ENCODE peak calls at places on chromosome 6, in eight cellular contexts. One of them, this sample, is unnamed.

GRCh38 chr6:160992323-160993314 is 1.1 kb downstream of the MAP3K4 start:
- DNase-seq in NCI-H1417: peak
- DNase-seq in stimulated activated naive CD8-positive, alpha-beta T cell treated with anti-CD3 and anti-CD28 coated beads, Interleukin-15, Interleukin-2, amounts not matched to agents 100 U/mL and 50 U/mL, for 24 hours: peak
- DNase-seq in stimulated activated CD4-positive, alpha-beta T cell treated with anti-CD3 and anti-CD28 coated beads, TNF-alpha, amount 100 ng/mL, for 1 hour: no peak
- DNase-seq in GM12865: peak
- DNase-seq in lower leg skin: no peak
- DNase-seq in uterus: peak
- DNase-seq in OCI-LY7: peak
- DNase-seq in this sample: peak

GRCh38 chr6:123777554-123777953 is 26.1 kb upstream of the NKAIN2 start:
- DNase-seq in lower leg skin: no peak
- DNase-seq in OCI-LY7: no peak
- DNase-seq in NCI-H1417: peak
- DNase-seq in uterus: no peak
- DNase-seq in stimulated activated CD4-positive, alpha-beta T cell treated with anti-CD3 and anti-CD28 coated beads, TNF-alpha, amount 100 ng/mL, for 1 hour: no peak
- DNase-seq in GM12865: no peak
- DNase-seq in stimulated activated naive CD8-positive, alpha-beta T cell treated with anti-CD3 and anti-CD28 coated beads, Interleukin-15, Interleukin-2, amounts not matched to agents 100 U/mL and 50 U/mL, for 24 hours: no peak
- DNase-seq in this sample: peak

GRCh38 chr6:105810105-105810921 is 275.8 kb upstream of the PRDM1 start:
- DNase-seq in stimulated activated naive CD8-positive, alpha-beta T cell treated with anti-CD3 and anti-CD28 coated beads, Interleukin-15, Interleukin-2, amounts not matched to agents 100 U/mL and 50 U/mL, for 24 hours: peak
- DNase-seq in GM12865: peak
- DNase-seq in uterus: peak
- DNase-seq in NCI-H1417: no peak
- DNase-seq in lower leg skin: no peak
- DNase-seq in OCI-LY7: no peak
- DNase-seq in stimulated activated CD4-positive, alpha-beta T cell treated with anti-CD3 and anti-CD28 coated beads, TNF-alpha, amount 100 ng/mL, for 1 hour: no peak
- DNase-seq in this sample: peak

GRCh38 chr6:32637219-32637880 is at the start of gene HLA-DQA1:
- DNase-seq in GM12865: peak
- DNase-seq in OCI-LY7: peak
- DNase-seq in lower leg skin: no peak
- DNase-seq in stimulated activated naive CD8-positive, alpha-beta T cell treated with anti-CD3 and anti-CD28 coated beads, Interleukin-15, Interleukin-2, amounts not matched to agents 100 U/mL and 50 U/mL, for 24 hours: no peak
- DNase-seq in NCI-H1417: no peak
- DNase-seq in stimulated activated CD4-positive, alpha-beta T cell treated with anti-CD3 and anti-CD28 coated beads, TNF-alpha, amount 100 ng/mL, for 1 hour: no peak
- DNase-seq in uterus: no peak
- DNase-seq in this sample: no peak

GRCh38 chr6:113847435-113847834 is 9.7 kb upstream of the MARCKS start:
- DNase-seq in stimulated activated naive CD8-positive, alpha-beta T cell treated with anti-CD3 and anti-CD28 coated beads, Interleukin-15, Interleukin-2, amounts not matched to agents 100 U/mL and 50 U/mL, for 24 hours: no peak
- DNase-seq in lower leg skin: no peak
- DNase-seq in NCI-H1417: no peak
- DNase-seq in stimulated activated CD4-positive, alpha-beta T cell treated with anti-CD3 and anti-CD28 coated beads, TNF-alpha, amount 100 ng/mL, for 1 hour: no peak
- DNase-seq in OCI-LY7: no peak
- DNase-seq in GM12865: no peak
- DNase-seq in uterus: no peak
- DNase-seq in this sample: no peak

GRCh38 chr6:168260385-168260987 is 59.1 kb downstream of the DACT2 start:
- DNase-seq in OCI-LY7: no peak
- DNase-seq in uterus: no peak
- DNase-seq in lower leg skin: peak
- DNase-seq in stimulated activated naive CD8-positive, alpha-beta T cell treated with anti-CD3 and anti-CD28 coated beads, Interleukin-15, Interleukin-2, amounts not matched to agents 100 U/mL and 50 U/mL, for 24 hours: no peak
- DNase-seq in GM12865: no peak
- DNase-seq in stimulated activated CD4-positive, alpha-beta T cell treated with anti-CD3 and anti-CD28 coated beads, TNF-alpha, amount 100 ng/mL, for 1 hour: no peak
- DNase-seq in NCI-H1417: no peak
- DNase-seq in this sample: no peak

GRCh38 chr6:4573958-4574481 is 202.2 kb upstream of the CDYL start:
- DNase-seq in stimulated activated naive CD8-positive, alpha-beta T cell treated with anti-CD3 and anti-CD28 coated beads, Interleukin-15, Interleukin-2, amounts not matched to agents 100 U/mL and 50 U/mL, for 24 hours: no peak
- DNase-seq in NCI-H1417: no peak
- DNase-seq in OCI-LY7: no peak
- DNase-seq in stimulated activated CD4-positive, alpha-beta T cell treated with anti-CD3 and anti-CD28 coated beads, TNF-alpha, amount 100 ng/mL, for 1 hour: no peak
- DNase-seq in uterus: no peak
- DNase-seq in GM12865: no peak
- DNase-seq in lower leg skin: peak
- DNase-seq in this sample: no peak

GRCh38 chr6:148364056-148364844 is 21.6 kb downstream of the SASH1 start:
- DNase-seq in stimulated activated CD4-positive, alpha-beta T cell treated with anti-CD3 and anti-CD28 coated beads, TNF-alpha, amount 100 ng/mL, for 1 hour: no peak
- DNase-seq in stimulated activated naive CD8-positive, alpha-beta T cell treated with anti-CD3 and anti-CD28 coated beads, Interleukin-15, Interleukin-2, amounts not matched to agents 100 U/mL and 50 U/mL, for 24 hours: no peak
- DNase-seq in lower leg skin: no peak
- DNase-seq in OCI-LY7: no peak
- DNase-seq in NCI-H1417: no peak
- DNase-seq in uterus: no peak
- DNase-seq in GM12865: no peak
- DNase-seq in this sample: no peak

GRCh38 chr6:101876431-101876830 is 482.9 kb downstream of the GRIK2 start:
- DNase-seq in NCI-H1417: peak
- DNase-seq in stimulated activated CD4-positive, alpha-beta T cell treated with anti-CD3 and anti-CD28 coated beads, TNF-alpha, amount 100 ng/mL, for 1 hour: no peak
- DNase-seq in OCI-LY7: no peak
- DNase-seq in GM12865: no peak
- DNase-seq in stimulated activated naive CD8-positive, alpha-beta T cell treated with anti-CD3 and anti-CD28 coated beads, Interleukin-15, Interleukin-2, amounts not matched to agents 100 U/mL and 50 U/mL, for 24 hours: no peak
- DNase-seq in uterus: no peak
- DNase-seq in lower leg skin: no peak
- DNase-seq in this sample: no peak

GRCh38 chr6:105793132-105793531 is 293.0 kb upstream of the PRDM1 start:
- DNase-seq in stimulated activated naive CD8-positive, alpha-beta T cell treated with anti-CD3 and anti-CD28 coated beads, Interleukin-15, Interleukin-2, amounts not matched to agents 100 U/mL and 50 U/mL, for 24 hours: no peak
- DNase-seq in OCI-LY7: peak
- DNase-seq in GM12865: peak
- DNase-seq in uterus: no peak
- DNase-seq in lower leg skin: no peak
- DNase-seq in NCI-H1417: peak
- DNase-seq in stimulated activated CD4-positive, alpha-beta T cell treated with anti-CD3 and anti-CD28 coated beads, TNF-alpha, amount 100 ng/mL, for 1 hour: no peak
- DNase-seq in this sample: no peak

GRCh38 chr6:40474937-40475336 is 112.2 kb downstream of the LRFN2 start:
- DNase-seq in uterus: no peak
- DNase-seq in lower leg skin: no peak
- DNase-seq in OCI-LY7: no peak
- DNase-seq in stimulated activated naive CD8-positive, alpha-beta T cell treated with anti-CD3 and anti-CD28 coated beads, Interleukin-15, Interleukin-2, amounts not matched to agents 100 U/mL and 50 U/mL, for 24 hours: no peak
- DNase-seq in NCI-H1417: no peak
- DNase-seq in GM12865: no peak
- DNase-seq in stimulated activated CD4-positive, alpha-beta T cell treated with anti-CD3 and anti-CD28 coated beads, TNF-alpha, amount 100 ng/mL, for 1 hour: no peak
- DNase-seq in this sample: no peak

GRCh38 chr6:2999005-2999620 is 581 bp upstream of the NQO2 start:
- DNase-seq in OCI-LY7: peak
- DNase-seq in uterus: no peak
- DNase-seq in lower leg skin: peak
- DNase-seq in NCI-H1417: peak
- DNase-seq in GM12865: peak
- DNase-seq in stimulated activated CD4-positive, alpha-beta T cell treated with anti-CD3 and anti-CD28 coated beads, TNF-alpha, amount 100 ng/mL, for 1 hour: no peak
- DNase-seq in stimulated activated naive CD8-positive, alpha-beta T cell treated with anti-CD3 and anti-CD28 coated beads, Interleukin-15, Interleukin-2, amounts not matched to agents 100 U/mL and 50 U/mL, for 24 hours: peak
- DNase-seq in this sample: no peak

GRCh38 chr6:56268266-56268665 is 20.9 kb upstream of the COL21A1 start:
- DNase-seq in OCI-LY7: no peak
- DNase-seq in uterus: no peak
- DNase-seq in NCI-H1417: no peak
- DNase-seq in stimulated activated CD4-positive, alpha-beta T cell treated with anti-CD3 and anti-CD28 coated beads, TNF-alpha, amount 100 ng/mL, for 1 hour: no peak
- DNase-seq in lower leg skin: no peak
- DNase-seq in GM12865: no peak
- DNase-seq in stimulated activated naive CD8-positive, alpha-beta T cell treated with anti-CD3 and anti-CD28 coated beads, Interleukin-15, Interleukin-2, amounts not matched to agents 100 U/mL and 50 U/mL, for 24 hours: no peak
- DNase-seq in this sample: no peak

GRCh38 chr6:51526049-51526448 is 561.4 kb downstream of the PKHD1 start:
- DNase-seq in uterus: no peak
- DNase-seq in GM12865: no peak
- DNase-seq in NCI-H1417: no peak
- DNase-seq in stimulated activated CD4-positive, alpha-beta T cell treated with anti-CD3 and anti-CD28 coated beads, TNF-alpha, amount 100 ng/mL, for 1 hour: no peak
- DNase-seq in OCI-LY7: no peak
- DNase-seq in stimulated activated naive CD8-positive, alpha-beta T cell treated with anti-CD3 and anti-CD28 coated beads, Interleukin-15, Interleukin-2, amounts not matched to agents 100 U/mL and 50 U/mL, for 24 hours: no peak
- DNase-seq in lower leg skin: no peak
- DNase-seq in this sample: no peak

GRCh38 chr6:40359808-40360207 is 227.4 kb downstream of the LRFN2 start:
- DNase-seq in uterus: no peak
- DNase-seq in stimulated activated CD4-positive, alpha-beta T cell treated with anti-CD3 and anti-CD28 coated beads, TNF-alpha, amount 100 ng/mL, for 1 hour: no peak
- DNase-seq in stimulated activated naive CD8-positive, alpha-beta T cell treated with anti-CD3 and anti-CD28 coated beads, Interleukin-15, Interleukin-2, amounts not matched to agents 100 U/mL and 50 U/mL, for 24 hours: no peak
- DNase-seq in OCI-LY7: no peak
- DNase-seq in NCI-H1417: peak
- DNase-seq in GM12865: no peak
- DNase-seq in lower leg skin: peak
- DNase-seq in this sample: peak

GRCh38 chr6:42507195-42507594 is 55.5 kb upstream of the TRERF1 start:
- DNase-seq in lower leg skin: no peak
- DNase-seq in OCI-LY7: no peak
- DNase-seq in NCI-H1417: no peak
- DNase-seq in stimulated activated naive CD8-positive, alpha-beta T cell treated with anti-CD3 and anti-CD28 coated beads, Interleukin-15, Interleukin-2, amounts not matched to agents 100 U/mL and 50 U/mL, for 24 hours: no peak
- DNase-seq in GM12865: peak
- DNase-seq in uterus: no peak
- DNase-seq in stimulated activated CD4-positive, alpha-beta T cell treated with anti-CD3 and anti-CD28 coated beads, TNF-alpha, amount 100 ng/mL, for 1 hour: no peak
- DNase-seq in this sample: no peak

GRCh38 chr6:160952633-160953281 is 38.8 kb upstream of the MAP3K4 start:
- DNase-seq in lower leg skin: no peak
- DNase-seq in GM12865: no peak
- DNase-seq in NCI-H1417: no peak
- DNase-seq in stimulated activated naive CD8-positive, alpha-beta T cell treated with anti-CD3 and anti-CD28 coated beads, Interleukin-15, Interleukin-2, amounts not matched to agents 100 U/mL and 50 U/mL, for 24 hours: no peak
- DNase-seq in stimulated activated CD4-positive, alpha-beta T cell treated with anti-CD3 and anti-CD28 coated beads, TNF-alpha, amount 100 ng/mL, for 1 hour: no peak
- DNase-seq in uterus: no peak
- DNase-seq in OCI-LY7: no peak
- DNase-seq in this sample: no peak

GRCh38 chr6:111573118-111573883 is 32.4 kb downstream of the TRAF3IP2 start:
- DNase-seq in stimulated activated naive CD8-positive, alpha-beta T cell treated with anti-CD3 and anti-CD28 coated beads, Interleukin-15, Interleukin-2, amounts not matched to agents 100 U/mL and 50 U/mL, for 24 hours: no peak
- DNase-seq in stimulated activated CD4-positive, alpha-beta T cell treated with anti-CD3 and anti-CD28 coated beads, TNF-alpha, amount 100 ng/mL, for 1 hour: no peak
- DNase-seq in lower leg skin: no peak
- DNase-seq in uterus: no peak
- DNase-seq in NCI-H1417: no peak
- DNase-seq in OCI-LY7: no peak
- DNase-seq in GM12865: no peak
- DNase-seq in this sample: peak

GRCh38 chr6:26594730-26595632 is 1.8 kb upstream of the ABT1 start:
- DNase-seq in uterus: peak
- DNase-seq in GM12865: peak
- DNase-seq in stimulated activated CD4-positive, alpha-beta T cell treated with anti-CD3 and anti-CD28 coated beads, TNF-alpha, amount 100 ng/mL, for 1 hour: no peak
- DNase-seq in NCI-H1417: peak
- DNase-seq in lower leg skin: no peak
- DNase-seq in OCI-LY7: no peak
- DNase-seq in stimulated activated naive CD8-positive, alpha-beta T cell treated with anti-CD3 and anti-CD28 coated beads, Interleukin-15, Interleukin-2, amounts not matched to agents 100 U/mL and 50 U/mL, for 24 hours: peak
- DNase-seq in this sample: peak

This sample was measured in NCI-H2171 treated with DMSO at 0.1 percent for 48 hours.